ENCODE peak calls at places on chromosomes 5 and 9, in four cellular contexts. I is lower lobe of right lung; J is CD4-positive, alpha-beta T cell; D is psoas muscle. B is an unnamed sample.

GRCh38 chr9:77589046-77589795 is 58.9 kb downstream of the GNA14 start:
- DNase-seq in I (no peak), J (no peak), D (no peak), B (no peak)

GRCh38 chr5:149186506-149186905 is 45.2 kb downstream of the ABLIM3 start:
- DNase-seq in J (no peak), D (no peak), I (no peak), B (no peak)

GRCh38 chr9:114507726-114508125 is 2.5 kb upstream of the WHRN start:
- DNase-seq in J (no peak), D (no peak), I (no peak), B (no peak)

GRCh38 chr9:114035221-114035844 is 42.8 kb downstream of the AMBP start:
- DNase-seq in I (no peak), J (no peak), D (no peak), B (no peak)

GRCh38 chr9:34451545-34451944 is 6.8 kb downstream of the FAM219A start:
- DNase-seq in J (no peak), I (no peak), D (no peak), B (no peak)

GRCh38 chr5:3032513-3032912 is 281.0 kb upstream of the IRX2 start:
- DNase-seq in I (no peak), D (no peak), J (no peak), B (no peak)

GRCh38 chr5:150623152-150623877 is 17.1 kb upstream of the SYNPO start:
- DNase-seq in I (no peak), D (peak; percentile 9), J (no peak), B (no peak)

GRCh38 chr9:131707677-131708612 is 31.9 kb downstream of the RAPGEF1 start:
- DNase-seq in I (peak; percentile 78), D (peak; percentile 78), J (no peak), B (peak; percentile 57)

GRCh38 chr5:154466671-154467070 is 11.4 kb downstream of the HAND1 start:
- DNase-seq in J (no peak), I (no peak), D (no peak), B (no peak)

GRCh38 chr5:27353970-27354369 is 315.6 kb upstream of the CDH9 start:
- DNase-seq in D (no peak), J (no peak), I (no peak), B (no peak)

GRCh38 chr5:170497311-170498038 is 6.3 kb upstream of the KCNIP1 start:
- DNase-seq in J (no peak), I (no peak), D (no peak), B (no peak)

GRCh38 chr5:93151121-93151520 is 429.9 kb downstream of the NR2F1-AS1 start:
- DNase-seq in J (no peak), I (no peak), D (no peak), B (no peak)

GRCh38 chr9:88534456-88535225 is at the start of gene NXNL2:
- DNase-seq in I (peak; percentile 85), D (peak; percentile 64), J (peak; percentile 36), B (peak; percentile 59)

GRCh38 chr5:74360535-74361210 is 279.9 kb downstream of the ENC1 start:
- DNase-seq in D (peak; percentile 56), I (no peak), J (no peak), B (no peak)

GRCh38 chr5:59587489-59588337 is 305.8 kb downstream of the PDE4D start:
- DNase-seq in J (no peak), D (peak; percentile 90), I (peak; percentile 61), B (peak; percentile 43)
- TF ChIP-seq CTCF in J (no peak), D (peak; percentile 34), I (no peak), B (peak; percentile 16)

GRCh38 chr9:133607381-133607780 is 1.8 kb downstream of the FAM163B start:
- DNase-seq in D (no peak), I (peak; percentile 17), J (no peak), B (no peak)

GRCh38 chr9:133607976-133608375 is 1.2 kb downstream of the FAM163B start:
- DNase-seq in D (no peak), J (no peak), I (peak; percentile 17), B (no peak)

GRCh38 chr9:133609311-133610098 is at the start of gene FAM163B:
- DNase-seq in I (peak; percentile 45), D (peak; percentile 62), J (peak; percentile 26), B (peak; percentile 47)

GRCh38 chr9:133608382-133608781 is 807 bp downstream of the FAM163B start:
- DNase-seq in I (peak; percentile 6), J (no peak), D (no peak), B (no peak)

DNA sequence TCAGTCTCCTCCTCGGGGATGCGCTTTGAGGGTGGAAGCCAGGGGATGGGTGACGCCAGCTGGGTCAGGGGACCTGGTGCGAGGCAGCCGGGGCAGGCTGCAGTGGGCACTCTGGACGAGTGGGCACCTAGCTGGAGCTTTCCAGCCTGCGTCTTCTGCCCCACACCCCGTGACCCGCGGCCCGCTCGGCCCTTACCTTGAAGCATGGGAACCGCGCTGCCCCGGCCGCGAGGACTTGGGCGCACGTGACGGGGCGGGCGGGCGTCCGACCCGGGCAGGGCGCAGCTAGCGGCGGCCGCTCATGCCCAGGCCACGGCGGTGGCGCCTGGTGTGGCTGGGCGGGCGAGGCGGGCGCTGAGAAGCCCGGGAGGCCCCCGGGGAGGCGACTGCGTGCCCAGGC is 308 bp downstream of the FAM163B start:
- DNase-seq in D (no peak), J (no peak), I (peak; percentile 38), B (no peak)
- H3K27me3 ChIP-seq in D (peaks cover 26% of the 10 kb centered on the region), J (peaks cover 38% of the 10 kb centered on the region), I (peaks cover 69% of the 10 kb centered on the region), B (peaks cover 90% of the 10 kb centered on the region)

DNA sequence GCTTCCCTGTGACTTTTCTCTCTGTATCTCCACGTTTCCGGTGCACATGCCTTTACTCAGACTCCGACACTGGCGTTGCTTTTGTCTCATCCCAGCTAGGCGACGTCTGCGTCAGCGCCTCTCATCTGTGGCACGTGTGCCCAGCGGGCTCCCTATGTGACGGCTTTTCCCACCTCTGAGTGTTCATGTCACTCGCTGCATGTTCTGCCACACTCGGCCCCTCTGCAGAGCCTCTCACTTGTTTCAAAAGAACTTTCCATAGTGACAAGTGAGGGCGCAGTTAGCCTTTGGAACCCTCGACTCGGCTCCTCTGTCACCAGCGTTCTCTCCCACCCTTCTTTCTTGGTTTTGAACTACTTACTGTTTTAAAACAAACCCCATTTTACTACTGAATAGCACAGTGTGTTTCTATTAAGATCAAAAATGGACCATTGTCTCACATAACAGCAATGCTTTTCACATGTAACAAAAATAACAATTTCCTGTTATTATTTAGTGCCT is 113.4 kb upstream of the CACNA1B start:
- DNase-seq in D (no peak), J (no peak), I (no peak), B (no peak)
- H3K27ac ChIP-seq in D (no peak overlapping the region), J (no peak overlapping the region), I (no peak overlapping the region), B (no peak overlapping the region)

GRCh38 chr9:98678244-98678842 is 30.4 kb downstream of the GABBR2 start:
- DNase-seq in D (no peak), I (no peak), J (no peak), B (no peak)
- TF ChIP-seq CTCF in D (no peak), I (peak; percentile 43), J (no peak), B (no peak)